ENCODE peak calls at places on chromosome 5, in six cellular contexts. O, Q, H, E, V and M are unnamed samples.
A peak's percentile ranks its signal among the peaks of the same experiment; 100 is the strongest.

GRCh38 chr5:28544501-28544900 is 1506.1 kb upstream of the CDH9 start:
- DNase-seq in E (no peak), Q (no peak), V (no peak), H (no peak), O (no peak), M (no peak)

GRCh38 chr5:68074633-68075032 is 140.9 kb upstream of the PIK3R1 start:
- DNase-seq in Q (no peak), V (no peak), E (no peak), H (peak; percentile 11), O (no peak), M (no peak)

GRCh38 chr5:33049298-33049697 is 338.2 kb downstream of the NPR3 start:
- DNase-seq in V (no peak), E (no peak), H (no peak), Q (no peak), O (peak; percentile 63), M (no peak)

GRCh38 chr5:20266068-20266467 is 278.1 kb upstream of the CDH18 start:
- DNase-seq in H (no peak), V (no peak), E (no peak), O (peak; percentile 31), Q (no peak), M (no peak)

GRCh38 chr5:7179364-7179763 is 216.6 kb upstream of the ADCY2 start:
- DNase-seq in H (no peak), O (no peak), V (no peak), E (no peak), Q (no peak), M (no peak)

GRCh38 chr5:92527311-92528078 is 1053.5 kb downstream of the NR2F1-AS1 start:
- DNase-seq in Q (no peak), V (no peak), O (no peak), E (no peak), H (peak; percentile 38), M (no peak)

GRCh38 chr5:103021310-103021709 is 98.6 kb downstream of the GIN1 start:
- DNase-seq in O (no peak), Q (no peak), V (no peak), E (no peak), H (no peak), M (no peak)

GRCh38 chr5:143235423-143235822 is 168.1 kb downstream of the NR3C1 start:
- DNase-seq in E (no peak), V (no peak), H (no peak), Q (no peak), O (peak; percentile 99), M (no peak)

GRCh38 chr5:91049800-91050199 is 333.3 kb downstream of the ARRDC3 start:
- DNase-seq in O (peak; percentile 68), Q (no peak), V (no peak), E (no peak), H (peak; percentile 28), M (no peak)

GRCh38 chr5:104241051-104241450 is 678.5 kb upstream of the NUDT12 start:
- DNase-seq in Q (no peak), O (no peak), E (no peak), H (peak; percentile 7), V (no peak), M (no peak)

GRCh38 chr5:123089971-123090640 is 1.1 kb downstream of the PRDM6 start:
- DNase-seq in H (peak; percentile 33), Q (no peak), O (no peak), E (no peak), V (no peak), M (peak; percentile 55)

GRCh38 chr5:179668404-179668803 is 12.4 kb downstream of the CBY3 start:
- DNase-seq in V (no peak), E (peak; percentile 19), H (peak; percentile 64), Q (peak; percentile 54), O (no peak), M (no peak)

GRCh38 chr5:143245929-143246561 is 157.4 kb downstream of the NR3C1 start:
- DNase-seq in V (no peak), Q (no peak), E (no peak), H (peak; percentile 80), O (peak; percentile 99), M (no peak)

GRCh38 chr5:77957-78804 is 13.8 kb upstream of the PLEKHG4B start:
- DNase-seq in V (peak; percentile 67), O (peak; percentile 49), E (no peak), H (peak; percentile 10), Q (no peak), M (no peak)

GRCh38 chr5:52838306-52839015 is 50.7 kb downstream of the ITGA1 start:
- DNase-seq in V (no peak), E (no peak), H (no peak), Q (no peak), O (no peak), M (no peak)

GRCh38 chr5:132019857-132020555 is 8.5 kb upstream of the ACSL6 start:
- DNase-seq in O (no peak), H (no peak), Q (peak; percentile 7), V (peak; percentile 74), E (peak; percentile 41), M (no peak)

GRCh38 chr5:53170748-53171349 is 61.3 kb upstream of the MOCS2 start:
- DNase-seq in H (peak; percentile 61), E (no peak), O (peak; percentile 73), Q (peak; percentile 23), V (no peak), M (no peak)

GRCh38 chr5:154276932-154277331 is 86.4 kb downstream of the GALNT10 start:
- DNase-seq in E (no peak), H (peak; percentile 95), Q (peak; percentile 56), V (no peak), O (no peak), M (peak; percentile 79)

GRCh38 chr5:133983674-133984073 is 15.2 kb upstream of the C5orf15 start:
- DNase-seq in H (no peak), O (no peak), E (no peak), V (no peak), Q (no peak), M (no peak)

GRCh38 chr5:82100303-82101077 is 128.7 kb downstream of the ATG10 start:
- DNase-seq in V (no peak), H (no peak), O (no peak), Q (no peak), E (no peak), M (no peak)

GRCh38 chr5:36820900-36821299 is 55.7 kb upstream of the NIPBL start:
- DNase-seq in H (no peak), E (no peak), Q (no peak), O (no peak), V (no peak), M (no peak)

GRCh38 chr5:43041131-43041668 is 1.1 kb upstream of the ANXA2R start:
- DNase-seq in Q (no peak), E (no peak), V (peak; percentile 78), O (no peak), H (no peak), M (peak; percentile 60)

GRCh38 chr5:61768692-61769281 is 436.7 kb downstream of the ZSWIM6 start:
- DNase-seq in Q (peak; percentile 16), H (no peak), O (peak; percentile 77), E (no peak), V (no peak), M (no peak)

GRCh38 chr5:125043781-125044391 is 297.4 kb upstream of the ZNF608 start:
- DNase-seq in V (no peak), E (no peak), H (peak; percentile 79), O (peak; percentile 88), Q (peak; percentile 80), M (peak; percentile 31)

GRCh38 chr5:36029914-36030313 is 36.8 kb downstream of the UGT3A2 start:
- DNase-seq in H (no peak), Q (peak; percentile 35), O (no peak), V (no peak), E (no peak), M (no peak)

GRCh38 chr5:129906177-129906887 is 2.1 kb downstream of the CHSY3 start:
- DNase-seq in E (no peak), O (peak; percentile 9), V (no peak), Q (peak; percentile 41), H (peak; percentile 70), M (no peak)
- TF ChIP-seq CTCF in E (no peak), O (no peak), V (no peak), Q (no peak), H (peak; percentile 11), M (no peak)

DNA sequence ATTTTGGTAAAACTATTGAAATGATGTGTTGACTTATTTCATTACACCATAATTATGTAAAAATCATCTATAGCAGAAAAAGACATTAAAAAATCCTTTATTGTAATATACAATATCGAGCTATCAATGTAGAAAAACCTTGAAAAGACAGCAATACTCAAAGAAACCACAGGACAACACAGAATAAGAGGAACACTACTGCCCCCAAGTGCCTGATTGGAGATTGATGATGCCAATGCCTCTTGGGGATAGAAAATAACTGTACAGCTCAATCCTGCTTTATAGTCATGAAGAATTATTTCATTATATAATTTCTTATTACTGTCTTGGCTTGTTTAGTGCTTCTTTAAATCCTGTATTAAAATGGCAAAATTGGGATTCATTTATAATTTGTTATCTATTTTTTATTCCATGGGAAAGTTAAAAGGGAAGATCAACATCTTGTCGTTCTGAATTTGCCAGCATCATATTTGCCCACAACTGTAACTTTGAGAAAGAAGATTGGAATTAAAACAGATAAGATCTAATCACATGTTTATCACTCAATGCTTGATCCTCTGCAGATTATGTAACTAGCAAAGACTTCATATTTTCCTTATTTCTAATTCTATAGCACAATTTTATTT is 337.5 kb downstream of the CDH9 start:
- DNase-seq in H (no peak), O (peak; percentile 59), E (no peak), V (no peak), Q (peak; percentile 69), M (no peak)
- TF ChIP-seq CTCF in H (peak; percentile 6), O (peak; percentile 62), E (no peak), V (no peak), Q (peak; percentile 10), M (no peak)

GRCh38 chr5:141360685-141361084 is 891 bp downstream of the PCDHGB2 start:
- DNase-seq in Q (no peak), E (no peak), H (no peak), V (no peak), O (no peak), M (no peak)

GRCh38 chr5:141356133-141356532 is 1.3 kb downstream of the PCDHGA4 start:
- DNase-seq in O (no peak), E (no peak), H (no peak), Q (no peak), V (no peak), M (no peak)

GRCh38 chr5:141362719-141363118 is 1.2 kb upstream of the PCDHGA5 start:
- DNase-seq in O (no peak), V (no peak), E (no peak), H (no peak), Q (no peak), M (no peak)

GRCh38 chr5:141356950-141357349 is 2.1 kb downstream of the PCDHGA4 start:
- DNase-seq in H (no peak), V (no peak), O (no peak), E (no peak), Q (no peak), M (no peak)

DNA sequence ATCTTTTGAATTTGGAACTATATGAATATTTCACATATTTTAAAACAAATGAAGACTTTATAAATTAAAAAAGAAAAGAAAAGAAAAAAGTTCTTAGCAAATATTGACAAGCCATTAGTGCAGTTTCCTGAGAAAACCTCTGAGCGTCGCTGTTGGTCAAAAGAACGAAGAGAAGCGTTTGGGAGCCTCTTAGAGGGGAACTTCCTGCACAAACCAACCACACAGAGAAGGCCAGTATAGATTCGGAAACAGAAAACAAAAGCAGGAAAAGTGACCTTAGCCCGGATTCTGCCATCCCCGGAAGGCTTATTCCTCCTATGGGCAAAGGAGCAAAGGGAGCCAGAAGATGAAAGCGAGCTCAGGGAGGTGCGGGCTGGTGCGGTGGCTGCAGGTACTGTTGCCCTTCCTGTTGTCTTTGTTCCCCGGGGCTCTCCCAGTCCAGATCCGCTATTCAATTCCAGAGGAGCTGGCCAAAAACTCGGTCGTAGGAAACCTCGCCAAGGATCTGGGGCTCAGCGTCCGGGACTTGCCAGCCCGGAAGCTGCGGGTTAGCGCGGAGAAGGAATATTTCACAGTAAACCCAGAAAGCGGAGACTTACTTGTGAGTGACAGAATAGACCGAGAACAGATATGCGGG is at the start of gene PCDHGB2:
- DNase-seq in E (no peak), V (no peak), Q (no peak), O (peak; percentile 41), H (peak; percentile 47), M (no peak)
- TF ChIP-seq CTCF in E (peak; percentile 48), V (no peak), Q (peak; percentile 17), O (peak; percentile 69), H (peak; percentile 35), M (no peak)

GRCh38 chr5:2207966-2208544 is 325.3 kb upstream of the IRX4 start:
- DNase-seq in Q (peak; percentile 68), V (no peak), E (no peak), H (no peak), O (peak; percentile 39), M (no peak)
- TF ChIP-seq CTCF in Q (peak; percentile 8), V (peak; percentile 8), E (no peak), H (no peak), O (peak; percentile 40), M (no peak)